ENCODE peak calls at places on chromosomes 16 and 17, in eight cellular contexts. L is T-helper 1 cell; P is fibroblast of the conjunctiva; W is CD4-positive, alpha-beta T cell; N is mucosa of gallbladder; V is IMR-90; Y is NCI-H1105 treated with DMSO at 0.1 percent for 48 hours; T is NCI-H1048. I is an unnamed sample.

GRCh38 chr16:2900526-2901075 is 11.1 kb upstream of the FLYWCH1 start:
- DNase-seq in L (no peak), P (no peak), W (no peak), N (no peak), V (no peak), Y (no peak), T (no peak), I (no peak)

GRCh38 chr16:10942352-10943297 is at the start of gene DEXI:
- DNase-seq in L (peak; percentile 92), P (peak; percentile 79), W (peak; percentile 93), N (peak; percentile 95), V (peak; percentile 84), Y (peak; percentile 86), T (peak; percentile 3), I (peak; percentile 97)

GRCh38 chr16:60636117-60636516 is 1400.1 kb downstream of the CDH8 start:
- DNase-seq in L (no peak), P (no peak), W (no peak), N (no peak), V (no peak), Y (no peak), T (no peak), I (no peak)

GRCh38 chr17:27543958-27544349 is 87.0 kb upstream of the LGALS9 start:
- DNase-seq in L (no peak), P (no peak), W (no peak), N (no peak), V (no peak), Y (no peak), T (no peak), I (no peak)

GRCh38 chr16:89987169-89987568 is 32.1 kb downstream of the DBNDD1 start:
- DNase-seq in L (no peak), P (no peak), W (no peak), N (no peak), V (no peak), Y (no peak), T (no peak), I (no peak)

GRCh38 chr17:17437461-17437860 is 39.3 kb upstream of the MED9 start:
- DNase-seq in L (no peak), P (no peak), W (no peak), N (no peak), V (no peak), Y (no peak), T (no peak), I (no peak)

GRCh38 chr17:43908111-43908721 is 880 bp upstream of the MPP2 start:
- DNase-seq in L (no peak), P (peak; percentile 45), W (peak; percentile 58), N (peak; percentile 64), V (peak; percentile 65), Y (peak; percentile 41), T (no peak), I (peak; percentile 55)

GRCh38 chr16:4032768-4033167 is 83.5 kb downstream of the ADCY9 start:
- DNase-seq in L (no peak), P (no peak), W (no peak), N (peak; percentile 50), V (peak; percentile 52), Y (no peak), T (no peak), I (no peak)

GRCh38 chr17:43219001-43219400 is 7.3 kb downstream of the TMEM106A start:
- DNase-seq in L (no peak), P (no peak), W (no peak), N (no peak), V (no peak), Y (no peak), T (no peak), I (no peak)

GRCh38 chr16:17273142-17273561 is 197.6 kb downstream of the XYLT1 start:
- DNase-seq in L (no peak), P (peak; percentile 84), W (no peak), N (no peak), V (peak; percentile 94), Y (no peak), T (no peak), I (no peak)

GRCh38 chr16:88703486-88704309 is 2.5 kb downstream of the RNF166 start:
- DNase-seq in L (peak; percentile 51), P (no peak), W (peak; percentile 62), N (no peak), V (no peak), Y (no peak), T (no peak), I (peak; percentile 30)

I was measured in erythroblast.